ENCODE peak calls at places on chromosome 1, in seven cellular contexts. One of them, this sample, is unnamed.

GRCh38 chr1:7632126-7632525 is 139.0 kb upstream of the VAMP3 start:
- DNase-seq in A549: no peak
- DNase-seq in heart left ventricle: no peak
- DNase-seq in HepG2: no peak
- DNase-seq in H54: no peak
- DNase-seq in esophagus muscularis mucosa: no peak
- DNase-seq in IMR-90: no peak
- DNase-seq in this sample: no peak

GRCh38 chr1:51564124-51564523 is 45.1 kb upstream of the EPS15 start:
- DNase-seq in HepG2: no peak
- DNase-seq in A549: peak
- DNase-seq in H54: no peak
- DNase-seq in esophagus muscularis mucosa: no peak
- DNase-seq in heart left ventricle: no peak
- DNase-seq in IMR-90: peak
- DNase-seq in this sample: peak

GRCh38 chr1:180247061-180247460 is 17.0 kb downstream of the LHX4 start:
- DNase-seq in heart left ventricle: no peak
- DNase-seq in IMR-90: peak
- DNase-seq in H54: no peak
- DNase-seq in A549: no peak
- DNase-seq in HepG2: no peak
- DNase-seq in esophagus muscularis mucosa: no peak
- DNase-seq in this sample: no peak

GRCh38 chr1:194830387-194830786 is 1644.0 kb upstream of the B3GALT2 start:
- DNase-seq in A549: no peak
- DNase-seq in esophagus muscularis mucosa: no peak
- DNase-seq in H54: no peak
- DNase-seq in heart left ventricle: no peak
- DNase-seq in HepG2: no peak
- DNase-seq in IMR-90: no peak
- DNase-seq in this sample: no peak

GRCh38 chr1:211697356-211697755 is 21.9 kb upstream of the NEK2 start:
- DNase-seq in esophagus muscularis mucosa: no peak
- DNase-seq in IMR-90: no peak
- DNase-seq in HepG2: no peak
- DNase-seq in H54: no peak
- DNase-seq in heart left ventricle: no peak
- DNase-seq in A549: no peak
- DNase-seq in this sample: no peak

GRCh38 chr1:246613131-246613758 is 47.0 kb downstream of the CNST start:
- DNase-seq in heart left ventricle: no peak
- DNase-seq in H54: no peak
- DNase-seq in esophagus muscularis mucosa: no peak
- DNase-seq in HepG2: no peak
- DNase-seq in A549: no peak
- DNase-seq in IMR-90: no peak
- DNase-seq in this sample: peak

GRCh38 chr1:55869050-55869449 is 653.9 kb upstream of the USP24 start:
- DNase-seq in A549: no peak
- DNase-seq in esophagus muscularis mucosa: no peak
- DNase-seq in HepG2: no peak
- DNase-seq in H54: no peak
- DNase-seq in heart left ventricle: peak
- DNase-seq in IMR-90: no peak
- DNase-seq in this sample: no peak

GRCh38 chr1:167617100-167617949 is 12.7 kb upstream of the RCSD1 start:
- DNase-seq in esophagus muscularis mucosa: no peak
- DNase-seq in IMR-90: peak
- DNase-seq in HepG2: no peak
- DNase-seq in heart left ventricle: peak
- DNase-seq in H54: no peak
- DNase-seq in A549: peak
- DNase-seq in this sample: no peak

DNA sequence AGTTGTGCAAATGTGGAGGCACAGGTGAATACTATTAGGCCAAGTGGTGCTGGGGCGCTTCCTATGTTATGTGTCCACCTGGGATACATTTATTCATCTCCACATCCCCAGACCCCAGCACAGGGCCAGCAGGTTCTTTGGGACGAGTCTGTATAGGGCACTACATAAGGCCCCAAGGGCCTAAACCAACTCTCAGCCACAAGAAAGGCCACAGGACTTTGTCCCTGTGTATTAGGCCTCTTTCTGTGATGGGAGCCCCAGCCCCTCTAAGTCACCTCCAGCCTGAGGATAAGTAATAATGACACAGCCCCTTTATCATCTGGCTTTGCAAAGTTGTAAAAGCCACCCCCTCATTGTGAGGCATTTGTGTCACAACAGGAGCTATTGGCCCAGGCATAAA is 79.2 kb upstream of the CD1D start:
- DNase-seq in heart left ventricle: no peak
- DNase-seq in HepG2: no peak
- DNase-seq in IMR-90: peak
- DNase-seq in H54: no peak
- DNase-seq in esophagus muscularis mucosa: no peak
- DNase-seq in A549: no peak
- DNase-seq in this sample: no peak
- TF ChIP-seq POLR2A in heart left ventricle: no peak
- TF ChIP-seq POLR2A in HepG2: no peak
- TF ChIP-seq POLR2A in IMR-90: no peak
- TF ChIP-seq POLR2A in H54: no peak
- TF ChIP-seq POLR2A in esophagus muscularis mucosa: no peak
- TF ChIP-seq POLR2A in A549: no peak
- TF ChIP-seq POLR2A in this sample: no peak

DNA sequence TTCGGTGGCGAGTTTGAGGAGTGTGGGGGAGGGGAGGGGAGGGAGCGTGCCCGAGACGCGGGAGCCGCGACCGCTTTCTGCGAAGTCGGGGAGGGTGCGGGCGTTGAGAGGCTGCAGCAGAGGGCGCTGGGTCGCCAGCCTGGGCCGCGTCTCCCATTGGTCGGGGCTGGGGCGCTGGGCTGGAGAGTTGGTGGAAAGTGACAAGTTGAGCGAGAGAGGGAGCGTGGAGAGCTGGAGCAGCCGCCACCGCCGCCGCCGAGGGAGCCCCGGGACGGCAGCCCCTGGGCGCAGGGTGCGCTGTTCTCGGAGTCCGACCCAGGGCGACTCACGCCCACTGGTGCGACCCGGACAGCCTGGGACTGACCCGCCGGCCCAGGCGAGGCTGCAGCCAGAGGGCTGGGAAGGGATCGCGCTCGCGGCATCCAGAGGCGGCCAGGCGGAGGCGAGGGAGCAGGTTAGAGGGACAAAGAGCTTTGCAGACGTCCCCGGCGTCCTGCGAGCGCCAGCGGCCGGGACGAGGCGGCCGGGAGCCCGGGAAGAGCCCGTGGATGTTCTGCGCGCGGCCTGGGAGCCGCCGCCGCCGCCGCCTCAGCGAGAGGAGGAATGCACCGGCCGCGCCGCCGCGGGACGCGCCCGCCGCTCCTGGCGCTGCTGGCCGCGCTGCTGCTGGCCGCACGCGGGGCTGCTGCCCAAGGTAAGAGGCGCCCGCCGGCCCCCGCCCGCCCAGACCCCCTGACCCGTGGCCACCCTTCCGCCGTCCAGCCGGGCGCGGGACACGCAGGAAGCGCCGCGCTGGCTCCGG is at the start of gene ROR1:
- DNase-seq in H54: peak
- DNase-seq in A549: peak
- DNase-seq in HepG2: peak
- DNase-seq in IMR-90: peak
- DNase-seq in heart left ventricle: peak
- DNase-seq in esophagus muscularis mucosa: peak
- DNase-seq in this sample: peak
- TF ChIP-seq POLR2A in H54: no peak
- TF ChIP-seq POLR2A in A549: peak
- TF ChIP-seq POLR2A in HepG2: no peak
- TF ChIP-seq POLR2A in IMR-90: no peak
- TF ChIP-seq POLR2A in heart left ventricle: no peak
- TF ChIP-seq POLR2A in esophagus muscularis mucosa: no peak
- TF ChIP-seq POLR2A in this sample: no peak

DNA sequence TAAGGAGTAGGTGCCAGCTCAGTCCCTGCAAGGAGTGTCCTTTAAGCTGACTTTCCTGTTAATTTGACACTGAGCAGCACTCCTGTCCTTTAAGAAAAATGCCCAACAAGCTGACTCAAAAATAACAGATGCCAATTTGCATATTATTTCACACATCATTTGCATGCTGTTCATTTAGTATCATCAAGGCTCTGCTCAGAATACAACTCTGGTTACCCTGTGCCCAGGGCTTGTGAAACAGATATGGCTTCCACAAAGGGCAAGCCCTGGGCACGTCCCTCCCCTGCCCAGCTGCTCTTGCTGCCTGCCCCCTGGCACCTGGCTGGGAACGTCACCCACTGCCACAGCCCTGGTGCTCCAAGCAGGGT is 10.3 kb downstream of the KCNN3 start:
- DNase-seq in A549: no peak
- DNase-seq in HepG2: no peak
- DNase-seq in H54: no peak
- DNase-seq in IMR-90: no peak
- DNase-seq in esophagus muscularis mucosa: no peak
- DNase-seq in heart left ventricle: no peak
- DNase-seq in this sample: no peak
- TF ChIP-seq POLR2A in A549: no peak
- TF ChIP-seq POLR2A in HepG2: no peak
- TF ChIP-seq POLR2A in H54: no peak
- TF ChIP-seq POLR2A in IMR-90: no peak
- TF ChIP-seq POLR2A in esophagus muscularis mucosa: no peak
- TF ChIP-seq POLR2A in heart left ventricle: no peak
- TF ChIP-seq POLR2A in this sample: no peak

DNA sequence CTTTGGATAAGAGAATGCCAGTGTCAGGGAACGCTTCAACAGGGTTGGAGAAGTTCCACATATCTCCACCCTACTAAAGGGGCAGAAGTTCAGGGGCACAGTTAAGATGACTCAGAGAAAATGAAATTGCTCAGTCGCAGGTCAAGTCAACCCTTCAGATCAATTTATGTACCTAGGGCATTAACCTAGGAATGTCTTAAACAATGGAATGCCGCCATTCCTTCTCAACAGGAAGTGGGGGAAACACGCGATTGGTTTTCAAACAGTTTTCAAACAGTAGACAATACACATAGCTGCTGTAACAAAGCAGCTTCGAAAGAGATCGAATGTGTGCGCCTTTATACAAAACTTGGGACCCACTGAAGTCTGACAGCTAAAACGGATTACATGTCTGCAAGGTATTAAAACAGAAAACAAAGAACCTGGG is 899 bp downstream of the SLC25A24 start:
- DNase-seq in heart left ventricle: peak
- DNase-seq in IMR-90: peak
- DNase-seq in A549: peak
- DNase-seq in esophagus muscularis mucosa: no peak
- DNase-seq in H54: peak
- DNase-seq in HepG2: peak
- DNase-seq in this sample: no peak
- TF ChIP-seq POLR2A in heart left ventricle: no peak
- TF ChIP-seq POLR2A in IMR-90: no peak
- TF ChIP-seq POLR2A in A549: no peak
- TF ChIP-seq POLR2A in esophagus muscularis mucosa: no peak
- TF ChIP-seq POLR2A in H54: no peak
- TF ChIP-seq POLR2A in HepG2: no peak
- TF ChIP-seq POLR2A in this sample: no peak

This sample was measured in erythroblast.